ENCODE peak calls at places on chromosomes 1 and 21, in seven cellular contexts. U is lower lobe of right lung, H is psoas muscle, O is prostate gland, F is heart left ventricle, P is mammary epithelial cell, D is esophagus squamous epithelium. Z is an unnamed sample.

GRCh38 chr1:111141803-111142202 is 1.8 kb downstream of the CEPT1 start:
- DNase-seq in U (no peak), H (no peak), O (no peak), F (no peak), P (peak; percentile 60), D (no peak), Z (no peak)

GRCh38 chr1:41827991-41828570 is 90.6 kb downstream of the HIVEP3 start:
- DNase-seq in U (no peak), H (no peak), O (no peak), F (no peak), P (no peak), D (no peak), Z (no peak)

GRCh38 chr1:78044796-78045599 is 768 bp upstream of the GIPC2 start:
- DNase-seq in U (no peak), H (no peak), O (no peak), F (no peak), P (no peak), D (no peak), Z (no peak)

GRCh38 chr1:197782719-197783328 is 7.5 kb upstream of the DENND1B start:
- DNase-seq in U (no peak), H (no peak), O (no peak), F (no peak), P (no peak), D (no peak), Z (no peak)

GRCh38 chr1:215824245-215824644 is 257.1 kb downstream of the KCTD3 start:
- DNase-seq in U (no peak), H (no peak), O (no peak), F (no peak), P (no peak), D (no peak), Z (no peak)

GRCh38 chr1:214305164-214305751 is 24.3 kb downstream of the SMYD2 start:
- DNase-seq in U (no peak), H (no peak), O (no peak), F (no peak), P (no peak), D (no peak), Z (no peak)

GRCh38 chr21:43865471-43866181 is 603 bp downstream of the AGPAT3 start:
- DNase-seq in U (peak; percentile 77), H (peak; percentile 65), O (no peak), F (peak; percentile 59), P (peak; percentile 30), D (no peak), Z (peak; percentile 37)

GRCh38 chr1:221397606-221398005 is 344.3 kb downstream of the DUSP10 start:
- DNase-seq in U (no peak), H (no peak), O (no peak), F (no peak), P (no peak), D (no peak), Z (no peak)

GRCh38 chr21:32083175-32083574 is 195.7 kb downstream of the MIS18A start:
- DNase-seq in U (no peak), H (no peak), O (no peak), F (no peak), P (no peak), D (no peak), Z (no peak)

GRCh38 chr21:24824209-24824608 is 783.1 kb downstream of the MRPL39 start:
- DNase-seq in U (no peak), H (no peak), O (no peak), F (no peak), P (no peak), D (no peak), Z (no peak)

GRCh38 chr1:86138746-86139145 is 17.8 kb downstream of the COL24A1 start:
- DNase-seq in U (no peak), H (no peak), O (no peak), F (no peak), P (no peak), D (no peak), Z (no peak)

GRCh38 chr1:241079018-241079417 is 278.0 kb downstream of the RGS7 start:
- DNase-seq in U (no peak), H (no peak), O (no peak), F (no peak), P (no peak), D (no peak), Z (no peak)

GRCh38 chr1:107991371-107992066 is 26.5 kb upstream of the VAV3 start:
- DNase-seq in U (no peak), H (no peak), O (no peak), F (no peak), P (peak; percentile 81), D (no peak), Z (peak; percentile 23)

GRCh38 chr1:103336376-103336775 is 189.1 kb upstream of the RNPC3 start:
- DNase-seq in U (no peak), H (no peak), O (no peak), F (no peak), P (peak; percentile 3), D (no peak), Z (no peak)

GRCh38 chr1:216553766-216554165 is 130.5 kb upstream of the USH2A start:
- DNase-seq in U (no peak), H (no peak), O (no peak), F (no peak), P (no peak), D (no peak), Z (no peak)

GRCh38 chr1:204431310-204432184 is 19.9 kb upstream of the PPP1R15B start:
- DNase-seq in U (peak; percentile 89), H (peak; percentile 80), O (peak; percentile 80), F (peak; percentile 71), P (peak; percentile 56), D (peak; percentile 43), Z (peak; percentile 41)

GRCh38 chr1:190320952-190321351 is 156.7 kb downstream of the BRINP3 start:
- DNase-seq in U (no peak), H (no peak), O (no peak), F (no peak), P (peak; percentile 3), D (no peak), Z (no peak)

GRCh38 chr1:2989976-2990375 is 31.3 kb upstream of the ACTRT2 start:
- DNase-seq in U (peak; percentile 40), H (no peak), O (no peak), F (no peak), P (no peak), D (no peak), Z (no peak)

DNA sequence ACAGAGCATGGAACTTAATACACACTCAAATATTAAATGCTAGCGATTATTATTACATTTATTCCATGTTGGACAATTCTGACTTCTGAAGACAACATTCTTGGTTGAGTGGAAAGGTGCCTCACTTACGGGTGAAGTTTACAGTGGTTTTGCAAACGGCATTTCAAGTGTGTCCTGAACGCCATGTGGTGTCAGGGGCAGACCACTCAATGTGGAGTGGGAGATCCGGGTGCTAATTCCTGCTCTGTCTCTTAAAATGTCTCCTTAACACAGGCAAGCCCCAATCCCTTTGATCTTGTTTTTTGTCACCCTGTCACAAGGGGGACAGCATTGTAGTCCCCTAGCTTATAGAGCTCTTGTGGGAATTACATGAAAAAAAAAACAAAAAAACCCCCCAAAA is 5.6 kb upstream of the TDRD10 start:
- DNase-seq in U (no peak), H (no peak), O (no peak), F (no peak), P (no peak), D (no peak), Z (no peak)
- H3K4me1 ChIP-seq in U (peaks cover 78% of the 10 kb centered on the region), H (peaks cover under 1% of the 10 kb centered on the region), O (no peaks in the 10 kb centered on the region), F (peaks cover 26% of the 10 kb centered on the region), P (peaks cover under 1% of the 10 kb centered on the region), D (peaks cover 5% of the 10 kb centered on the region), Z (no peaks in the 10 kb centered on the region)

GRCh38 chr1:157177701-157178380 is 39.6 kb upstream of the ETV3 start:
- DNase-seq in U (no peak), H (no peak), O (no peak), F (no peak), P (no peak), D (no peak), Z (no peak)

GRCh38 chr1:157178490-157178889 is 40.3 kb upstream of the ETV3 start:
- DNase-seq in U (no peak), H (no peak), O (no peak), F (no peak), P (no peak), D (no peak), Z (no peak)

GRCh38 chr1:157173900-157174410 is 35.8 kb upstream of the ETV3 start:
- DNase-seq in U (no peak), H (no peak), O (no peak), F (no peak), P (no peak), D (no peak), Z (no peak)

GRCh38 chr1:157176016-157176415 is 37.8 kb upstream of the ETV3 start:
- DNase-seq in U (no peak), H (no peak), O (no peak), F (no peak), P (no peak), D (no peak), Z (no peak)

DNA sequence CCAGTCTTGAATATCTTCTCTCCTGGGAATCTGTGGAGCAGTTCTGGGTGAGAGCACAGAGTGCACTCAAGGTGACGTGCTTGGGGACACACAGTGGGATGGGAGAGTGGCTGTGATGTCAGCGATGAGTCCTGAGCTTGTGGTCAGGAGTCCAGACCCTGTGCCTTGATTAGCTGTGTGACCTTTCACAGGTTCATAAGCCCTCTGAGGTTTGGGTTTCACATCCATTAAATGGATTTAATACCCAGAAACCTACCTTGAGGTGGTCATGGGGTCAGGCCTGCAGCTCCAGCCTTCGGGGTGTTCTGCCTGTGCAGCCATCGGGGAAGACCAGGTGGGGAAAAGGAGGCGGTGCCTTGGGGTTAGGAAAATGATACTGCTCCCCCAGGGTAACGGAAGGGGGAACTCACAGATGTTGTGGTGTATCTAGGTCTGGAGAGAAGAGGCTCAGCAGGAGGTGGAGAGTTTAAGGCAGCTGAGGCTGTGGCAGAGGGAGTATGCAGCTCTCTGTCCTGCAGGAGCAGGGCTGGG is 38.5 kb upstream of the ETV3 start:
- DNase-seq in U (no peak), H (no peak), O (no peak), F (no peak), P (no peak), D (no peak), Z (no peak)
- H3K27me3 ChIP-seq in U (peaks cover 4% of the 10 kb centered on the region), H (no peaks in the 10 kb centered on the region), O (no peaks in the 10 kb centered on the region), F (no peaks in the 10 kb centered on the region), P (peaks cover 2% of the 10 kb centered on the region), D (no peaks in the 10 kb centered on the region), Z (no peaks in the 10 kb centered on the region)

GRCh38 chr1:244655186-244655585 is 2.3 kb downstream of the DESI2 start:
- DNase-seq in U (no peak), H (no peak), O (no peak), F (no peak), P (no peak), D (no peak), Z (no peak)
- H3K27ac ChIP-seq in U (no peak overlapping the region), H (no peak overlapping the region), O (no peak overlapping the region), F (no peak overlapping the region), P (no peak overlapping the region), D (no peak overlapping the region), Z (no peak overlapping the region)

DNA sequence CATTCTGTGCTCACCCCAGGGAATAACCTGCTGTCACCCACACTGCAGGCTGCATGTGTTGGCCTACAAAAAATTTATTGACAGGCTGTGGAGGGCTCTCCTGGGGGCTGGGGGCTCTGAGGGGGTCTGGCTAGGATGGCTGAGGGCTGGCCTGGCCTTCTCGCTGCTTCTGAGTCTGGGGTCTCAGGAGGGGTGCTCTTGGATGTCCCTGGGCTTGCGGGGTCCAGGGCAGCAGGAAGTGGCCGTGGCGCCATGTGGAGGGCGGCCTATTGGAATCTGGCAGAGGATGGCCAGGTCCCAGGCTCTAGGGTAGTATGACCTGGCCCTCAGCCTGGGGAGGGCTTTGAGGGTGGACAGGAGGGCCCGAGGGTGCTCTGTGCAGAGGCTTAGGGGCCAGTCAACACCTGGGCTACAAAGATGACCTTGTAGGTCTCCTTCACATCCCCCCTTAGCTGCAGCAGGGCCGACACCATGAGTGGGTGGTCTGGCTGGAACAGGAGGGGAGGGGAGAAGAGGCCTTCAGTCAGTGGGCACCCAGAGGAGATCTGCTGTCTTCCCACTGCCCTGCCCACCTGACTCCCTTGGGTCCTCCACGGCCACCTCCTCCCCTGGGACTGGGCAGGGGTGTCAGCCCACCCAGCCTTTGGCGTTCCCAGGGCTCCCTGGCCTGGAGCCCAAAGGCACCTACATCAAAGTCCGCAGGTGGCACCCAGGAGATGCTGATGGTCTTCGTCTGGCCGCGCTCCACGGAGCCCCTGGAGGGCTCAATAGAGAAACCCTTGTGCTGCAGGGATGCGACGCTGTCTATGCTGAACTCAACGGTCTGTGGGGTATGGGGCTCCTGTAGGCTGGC is 3.0 kb upstream of the TMEM52 start:
- DNase-seq in U (no peak), H (no peak), O (no peak), F (peak; percentile 6), P (no peak), D (no peak), Z (no peak)
- H3K4me1 ChIP-seq in U (peaks cover 14% of the 10 kb centered on the region), H (peaks cover 16% of the 10 kb centered on the region), O (no peaks in the 10 kb centered on the region), F (peaks cover 10% of the 10 kb centered on the region), P (peaks cover 11% of the 10 kb centered on the region), D (peaks cover 12% of the 10 kb centered on the region), Z (peaks cover 17% of the 10 kb centered on the region)